ENCODE peak calls at places on chromosomes 7 and 10, in ten cellular contexts. L is mesendoderm, W is GM06990, H is AG10803, Q is choroid plexus epithelial cell, M is ovary, S is coronary artery, U is trophoblast cell, P is PC-9, R is uterus. A is an unnamed sample.

GRCh38 chr7:102873470-102874165 is 39.2 kb upstream of the LRRC17 start:
- DNase-seq in W (no peak), Q (no peak), R (no peak), S (no peak), L (no peak), U (no peak), P (no peak), M (no peak), H (no peak), A (no peak)

GRCh38 chr7:13770305-13770704 is 219.2 kb downstream of the ETV1 start:
- DNase-seq in M (no peak), H (peak), W (no peak), U (no peak), L (no peak), P (no peak), R (no peak), S (no peak), Q (peak), A (no peak)

GRCh38 chr7:99089914-99090629 is 53.8 kb downstream of the SMURF1 start:
- DNase-seq in M (no peak), R (no peak), H (no peak), W (no peak), L (peak), Q (no peak), U (no peak), S (no peak), P (no peak), A (no peak)

GRCh38 chr7:327305-327931 is 37.4 kb downstream of the FOXL3 start:
- DNase-seq in W (no peak), L (no peak), M (no peak), Q (no peak), H (no peak), U (no peak), P (no peak), R (no peak), S (no peak), A (no peak)

GRCh38 chr7:953547-954327 is 743 bp downstream of the ADAP1 start:
- DNase-seq in S (no peak), H (peak), U (peak), W (no peak), R (no peak), P (peak), M (no peak), Q (no peak), L (peak), A (no peak)

GRCh38 chr7:8217200-8218068 is 44.5 kb downstream of the ICA1 start:
- DNase-seq in W (peak), Q (peak), H (peak), U (peak), R (no peak), S (no peak), L (peak), P (peak), M (no peak), A (no peak)

GRCh38 chr7:135774284-135774683 is 25.7 kb upstream of the FAM180A start:
- DNase-seq in H (peak), R (no peak), U (no peak), W (no peak), Q (peak), P (peak), S (no peak), M (no peak), L (peak), A (no peak)

GRCh38 chr10:99875473-99875872 is 93.0 kb downstream of the ABCC2 start:
- DNase-seq in H (no peak), P (no peak), R (no peak), M (no peak), L (no peak), S (no peak), W (no peak), Q (no peak), U (no peak), A (no peak)

GRCh38 chr10:103226011-103226410 is 19.7 kb upstream of the RPEL1 start:
- DNase-seq in Q (no peak), H (peak), W (no peak), U (no peak), S (no peak), M (no peak), L (no peak), R (no peak), P (no peak), A (no peak)

GRCh38 chr7:91424372-91424771 is 160.1 kb downstream of the FZD1 start:
- DNase-seq in W (no peak), M (peak), U (no peak), S (no peak), L (peak), Q (no peak), P (no peak), H (no peak), R (no peak), A (no peak)

GRCh38 chr7:131524699-131525098 is 31.7 kb downstream of the PODXL start:
- DNase-seq in S (no peak), L (no peak), U (no peak), P (no peak), W (no peak), M (no peak), Q (no peak), H (no peak), R (no peak), A (no peak)

GRCh38 chr7:47496064-47496665 is 85.7 kb downstream of the TNS3 start:
- DNase-seq in L (no peak), H (no peak), M (no peak), S (no peak), R (no peak), U (no peak), Q (no peak), P (no peak), W (no peak), A (no peak)

GRCh38 chr7:115005942-115006341 is 84.0 kb downstream of the MDFIC start:
- DNase-seq in Q (peak), H (no peak), M (no peak), U (no peak), S (no peak), L (peak), R (no peak), P (no peak), W (no peak), A (no peak)

GRCh38 chr7:26292768-26293560 is 1.3 kb downstream of the SNX10 start:
- DNase-seq in P (no peak), R (no peak), M (no peak), S (no peak), W (no peak), Q (no peak), H (no peak), U (peak), L (peak), A (no peak)

GRCh38 chr7:114088541-114088940 is 169.7 kb upstream of the PPP1R3A start:
- DNase-seq in W (no peak), U (no peak), S (no peak), H (no peak), L (no peak), Q (no peak), R (no peak), M (no peak), P (no peak), A (no peak)

GRCh38 chr10:77526861-77527617 is 110.6 kb downstream of the KCNMA1 start:
- DNase-seq in M (no peak), S (no peak), H (no peak), U (no peak), L (no peak), R (no peak), P (no peak), W (no peak), Q (no peak), A (no peak)

GRCh38 chr10:97005349-97005748 is 173.3 kb downstream of the LCOR start:
- DNase-seq in Q (no peak), M (no peak), R (no peak), W (no peak), P (no peak), L (no peak), U (no peak), H (no peak), S (no peak), A (no peak)

GRCh38 chr7:91383186-91383585 is 119.0 kb downstream of the FZD1 start:
- DNase-seq in R (no peak), U (no peak), H (peak), S (no peak), M (no peak), W (no peak), P (no peak), L (no peak), Q (peak), A (no peak)

GRCh38 chr7:93757421-93757820 is 133.1 kb downstream of the TFPI2 start:
- DNase-seq in S (no peak), U (no peak), R (no peak), P (no peak), H (no peak), Q (peak), W (no peak), L (no peak), M (no peak), A (no peak)

DNA sequence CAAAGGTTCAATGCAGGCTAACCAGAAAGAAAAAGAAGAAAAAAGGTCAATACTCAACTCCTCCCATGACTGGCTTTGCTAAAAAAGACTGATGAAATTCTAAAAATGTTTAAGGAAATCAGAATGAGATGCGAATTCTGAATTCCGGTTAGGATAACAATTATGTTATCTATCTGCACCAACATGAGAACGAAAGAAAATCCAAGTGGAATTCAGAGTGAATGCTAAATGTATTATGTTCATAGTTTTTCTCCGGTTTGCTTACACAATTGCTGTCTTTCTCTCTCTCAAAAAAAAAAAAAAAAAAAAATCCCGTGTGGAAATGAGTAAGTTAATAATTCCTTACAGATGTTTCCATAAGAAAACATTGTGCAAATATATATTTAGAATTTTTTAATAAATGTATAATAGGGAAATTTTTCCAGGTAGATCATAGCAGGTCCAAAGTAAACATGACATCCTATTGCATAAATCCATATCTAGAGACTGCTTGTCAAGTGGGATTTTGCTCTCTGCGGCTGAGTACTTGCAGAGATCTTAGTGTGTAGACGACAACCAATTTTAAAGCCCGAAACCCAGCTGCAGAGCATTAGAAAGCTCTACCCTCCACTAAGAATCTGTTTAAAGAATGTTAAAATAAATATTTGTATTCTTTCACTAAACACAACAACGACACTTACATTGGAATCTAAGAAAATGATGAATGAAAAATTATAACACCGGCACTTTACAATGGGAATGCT is 104.0 kb downstream of the JAZF1 start:
- DNase-seq in W (no peak), M (no peak), H (peak), U (peak), R (no peak), L (no peak), S (no peak), P (no peak), Q (no peak), A (no peak)
- H3K4me3 ChIP-seq in W (no peak), M (no peak), H (no peak), U (no peak), R (no peak), L (no peak), S (no peak), P (no peak), Q (no peak), A (no peak)

GRCh38 chr7:43727494-43727893 is 1.8 kb downstream of the COA1 start:
- DNase-seq in W (no peak), S (no peak), L (no peak), Q (no peak), H (no peak), M (no peak), P (no peak), R (no peak), U (no peak), A (no peak)
- H3K4me3 ChIP-seq in W (no peak), S (no peak), L (no peak), Q (no peak), H (no peak), M (no peak), P (peak), R (no peak), U (no peak), A (no peak)

GRCh38 chr7:100475549-100475948 is 3.5 kb downstream of the TSC22D4 start:
- DNase-seq in U (no peak), P (no peak), L (no peak), W (no peak), S (peak), Q (no peak), M (no peak), R (no peak), H (no peak), A (no peak)
- H3K4me3 ChIP-seq in U (no peak), P (no peak), L (no peak), W (peak), S (peak), Q (peak), M (peak), R (peak), H (peak), A (peak)

GRCh38 chr10:11603741-11604140 is 7.7 kb downstream of the USP6NL start:
- DNase-seq in P (no peak), W (no peak), U (no peak), L (peak), S (no peak), R (no peak), Q (no peak), H (no peak), M (no peak), A (no peak)
- H3K4me3 ChIP-seq in P (no peak), W (no peak), U (no peak), L (no peak), S (no peak), R (no peak), Q (no peak), H (no peak), M (no peak), A (no peak)

GRCh38 chr10:32954080-32954479 is 4.0 kb downstream of the ITGB1 start:
- DNase-seq in U (no peak), R (no peak), L (no peak), H (no peak), P (no peak), W (no peak), S (no peak), Q (no peak), M (no peak), A (no peak)
- H3K4me3 ChIP-seq in U (no peak), R (no peak), L (no peak), H (peak), P (peak), W (no peak), S (peak), Q (peak), M (no peak), A (no peak)

GRCh38 chr10:116752563-116752962 is 10.2 kb upstream of the HSPA12A start:
- DNase-seq in P (no peak), W (no peak), R (no peak), M (no peak), H (no peak), S (no peak), L (no peak), U (no peak), Q (no peak), A (no peak)
- H3K4me3 ChIP-seq in P (no peak), W (no peak), R (no peak), M (no peak), H (no peak), S (no peak), L (no peak), U (no peak), Q (no peak), A (no peak)

DNA sequence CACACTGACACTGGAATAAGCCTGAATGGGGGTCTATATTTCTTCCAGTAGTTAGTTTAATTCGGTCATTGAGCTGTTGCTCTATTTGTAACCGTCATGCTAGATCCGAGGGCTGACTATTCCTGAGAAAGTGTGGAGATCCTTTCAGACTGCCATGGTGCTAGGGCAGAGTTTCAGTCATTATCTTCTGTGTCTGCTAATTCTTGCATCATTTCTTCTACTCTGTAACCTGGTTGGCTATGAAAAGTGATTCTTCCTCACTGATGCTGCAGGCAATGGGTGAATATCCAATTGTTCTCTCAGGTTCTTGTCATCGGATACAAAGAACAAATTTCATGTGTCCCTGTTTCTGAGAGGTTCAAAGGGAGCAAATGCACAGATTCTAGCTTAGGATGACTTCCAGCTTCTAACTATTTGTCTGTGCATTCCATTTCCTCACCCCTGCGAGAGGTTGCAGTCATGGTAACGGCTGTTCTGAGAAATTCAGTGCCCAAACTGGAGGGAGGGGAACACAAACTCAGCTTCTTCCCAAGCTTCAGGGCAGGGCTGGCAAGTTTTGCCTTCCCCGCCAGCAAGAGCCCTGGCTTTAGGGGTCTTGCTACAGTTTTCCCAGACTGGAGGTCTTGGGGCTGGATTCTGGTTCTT is 11.0 kb downstream of the FAS start:
- DNase-seq in R (no peak), S (no peak), H (peak), M (no peak), P (no peak), W (no peak), L (peak), Q (peak), U (no peak), A (no peak)
- H3K4me3 ChIP-seq in R (no peak), S (peak), H (no peak), M (no peak), P (no peak), W (no peak), L (no peak), Q (no peak), U (no peak), A (peak)

DNA sequence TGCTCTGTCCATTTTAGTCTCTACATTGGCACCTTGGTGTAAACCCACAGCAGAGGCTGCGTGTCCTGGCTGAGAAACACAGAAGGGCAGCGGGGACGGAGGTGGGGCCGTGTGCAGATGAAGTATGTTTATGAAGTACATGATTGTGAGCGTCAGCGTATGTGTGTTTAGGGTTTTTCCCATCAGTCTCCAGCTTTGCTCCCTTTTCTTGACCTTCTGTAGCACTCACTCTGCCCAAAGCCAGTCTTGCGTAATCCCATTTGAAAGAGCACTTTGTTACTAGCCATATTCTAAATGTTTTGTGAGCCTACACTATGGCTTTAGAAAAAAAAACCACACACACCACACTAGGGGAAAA is 750.8 kb upstream of the SORCS1 start:
- DNase-seq in M (no peak), H (peak), S (no peak), Q (peak), U (no peak), W (no peak), P (no peak), R (no peak), L (peak), A (no peak)
- H3K4me3 ChIP-seq in M (no peak), H (peak), S (peak), Q (peak), U (peak), W (no peak), P (no peak), R (no peak), L (peak), A (no peak)

GRCh38 chr10:75956624-75957023 is 525.2 kb downstream of the LRMDA start:
- DNase-seq in P (no peak), W (no peak), S (no peak), M (no peak), R (no peak), L (peak), Q (peak), H (no peak), U (no peak), A (no peak)
- H3K4me3 ChIP-seq in P (no peak), W (no peak), S (no peak), M (no peak), R (no peak), L (no peak), Q (no peak), H (no peak), U (no peak), A (no peak)

GRCh38 chr7:129845178-129845971 is 107.4 kb downstream of the UBE2H start:
- DNase-seq in Q (peak), W (no peak), S (no peak), L (no peak), H (peak), P (peak), R (no peak), M (no peak), U (no peak), A (no peak)
- H3K4me3 ChIP-seq in Q (no peak), W (no peak), S (no peak), L (no peak), H (no peak), P (no peak), R (no peak), M (no peak), U (no peak), A (no peak)

A was measured in CD8-positive, alpha-beta memory T cell.